ENCODE peak calls at places on chromosomes 13 and 19, in five cellular contexts. P is H1, E is mesenchymal stem cell, B is H9, W is neuronal stem cell. C is an unnamed sample.

GRCh38 chr19:41264581-41265375 is 606 bp downstream of the HNRNPUL1 start:
- DNase-seq in P (no peak), E (peak), B (peak), W (no peak), C (peak)

GRCh38 chr19:49921871-49922755 is 6.9 kb upstream of the ATF5 start:
- DNase-seq in P (no peak), E (peak), B (no peak), W (no peak), C (peak)

GRCh38 chr13:77514336-77514726 is 21.2 kb upstream of the SCEL start:
- DNase-seq in P (no peak), E (no peak), B (no peak), W (no peak), C (no peak)

GRCh38 chr19:55355213-55355821 is 798 bp upstream of the COX6B2 start:
- DNase-seq in P (no peak), E (no peak), B (no peak), W (no peak), C (no peak)

GRCh38 chr19:44570984-44571684 is 41.7 kb upstream of the CEACAM20 start:
- DNase-seq in P (peak), E (peak), B (peak), W (peak), C (peak)

GRCh38 chr19:46904114-46905060 is 43.6 kb downstream of the ARHGAP35 start:
- DNase-seq in P (no peak), E (peak), B (no peak), W (no peak), C (peak)

GRCh38 chr19:35316560-35316959 is 12.4 kb upstream of the CD22 start:
- DNase-seq in P (no peak), E (no peak), B (no peak), W (no peak), C (no peak)

GRCh38 chr19:21586341-21587116 is 81.1 kb downstream of the ZNF429 start:
- DNase-seq in P (peak), E (no peak), B (peak), W (no peak), C (peak)

GRCh38 chr19:40530091-40530901 is 46.4 kb upstream of the SHKBP1 start:
- DNase-seq in P (peak), E (no peak), B (peak), W (peak), C (no peak)

GRCh38 chr13:28611021-28611420 is 47.9 kb upstream of the POMP start:
- DNase-seq in P (no peak), E (peak), B (no peak), W (no peak), C (no peak)

GRCh38 chr19:4720037-4720700 is 3.5 kb downstream of the DPP9 start:
- DNase-seq in P (no peak), E (no peak), B (no peak), W (no peak), C (no peak)

GRCh38 chr19:39563408-39563807 is 23.4 kb upstream of the EID2 start:
- DNase-seq in P (no peak), E (no peak), B (no peak), W (no peak), C (no peak)

GRCh38 chr13:113552079-113552478 is 32.5 kb upstream of the TFDP1 start:
- DNase-seq in P (peak), E (no peak), B (peak), W (no peak), C (no peak)

GRCh38 chr13:108425056-108425455 is 155.5 kb downstream of the TNFSF13B start:
- DNase-seq in P (no peak), E (no peak), B (no peak), W (no peak), C (no peak)

DNA sequence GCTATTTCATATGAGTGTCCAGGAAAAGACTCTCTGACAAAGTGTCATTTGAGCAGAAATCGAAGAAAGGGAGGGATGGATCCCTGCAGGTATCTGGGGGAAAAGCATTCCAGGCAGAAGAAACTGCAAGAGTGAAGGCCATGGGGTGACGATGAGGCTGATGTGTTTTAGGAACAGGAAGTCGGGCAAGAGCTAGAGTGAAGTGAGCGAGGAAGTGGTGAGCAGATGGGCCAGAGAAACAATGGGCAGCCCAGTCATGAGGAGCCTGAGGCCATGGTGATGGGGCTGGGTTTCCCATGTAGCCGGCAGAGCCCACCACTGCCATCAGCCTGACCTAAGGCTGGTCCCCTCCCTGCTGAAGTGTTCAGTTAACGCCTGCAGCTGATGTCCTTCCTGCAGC is 150.2 kb downstream of the TNFSF13B start:
- DNase-seq in P (no peak), E (no peak), B (no peak), W (no peak), C (no peak)
- H2BK12ac ChIP-seq in P (no peak), E (no peak), B (no peak), W (no peak), C (no peak)

GRCh38 chr13:21736926-21737325 is 66.1 kb downstream of the FGF9 start:
- DNase-seq in P (no peak), E (peak), B (no peak), W (no peak), C (peak)
- H2BK12ac ChIP-seq in P (no peak), E (no peak), B (no peak), W (no peak), C (no peak)

DNA sequence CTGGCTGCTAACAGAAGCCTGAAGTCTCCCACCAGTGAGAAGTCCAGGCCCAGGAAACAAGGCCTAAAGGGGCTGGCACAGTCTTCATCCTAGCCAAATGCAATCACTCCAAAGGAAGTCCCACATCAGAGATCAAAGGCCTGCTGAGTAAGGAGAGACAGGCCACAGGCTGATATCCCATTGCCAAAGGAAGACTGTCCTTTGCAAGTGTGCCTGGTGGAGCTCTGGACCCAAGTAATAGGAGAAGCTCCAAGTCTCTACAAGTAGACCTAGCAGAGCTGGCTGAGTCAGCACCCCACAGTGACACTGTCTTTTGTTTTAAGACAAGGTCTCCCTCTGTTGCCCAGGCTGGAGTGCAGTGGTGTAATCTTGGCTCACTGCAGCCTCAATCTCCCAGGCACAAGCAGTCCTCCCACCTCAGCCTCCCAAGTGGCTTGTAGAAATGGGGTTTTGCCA is 4.5 kb downstream of the DBP start:
- DNase-seq in P (no peak), E (no peak), B (no peak), W (no peak), C (no peak)
- H2BK12ac ChIP-seq in P (no peak), E (peak), B (no peak), W (no peak), C (no peak)

GRCh38 chr13:53460776-53461175 is 432.2 kb downstream of the OLFM4 start:
- DNase-seq in P (no peak), E (no peak), B (no peak), W (no peak), C (no peak)
- H2BK12ac ChIP-seq in P (no peak), E (no peak), B (no peak), W (no peak), C (no peak)

GRCh38 chr13:64311112-64311511 is 2895.5 kb upstream of the PCDH20 start:
- DNase-seq in P (no peak), E (no peak), B (no peak), W (no peak), C (no peak)
- H2BK12ac ChIP-seq in P (no peak), E (no peak), B (no peak), W (no peak), C (no peak)

GRCh38 chr19:1782501-1782900 is 29.2 kb downstream of the ONECUT3 start:
- DNase-seq in P (no peak), E (no peak), B (no peak), W (no peak), C (no peak)

GRCh38 chr19:1777149-1777548 is 23.8 kb downstream of the ONECUT3 start:
- DNase-seq in P (no peak), E (no peak), B (peak), W (no peak), C (no peak)

GRCh38 chr19:1783354-1783753 is 28.7 kb downstream of the ATP8B3 start:
- DNase-seq in P (no peak), E (no peak), B (no peak), W (no peak), C (no peak)

GRCh38 chr19:1779604-1779973 is 26.3 kb downstream of the ONECUT3 start:
- DNase-seq in P (no peak), E (no peak), B (no peak), W (no peak), C (no peak)

DNA sequence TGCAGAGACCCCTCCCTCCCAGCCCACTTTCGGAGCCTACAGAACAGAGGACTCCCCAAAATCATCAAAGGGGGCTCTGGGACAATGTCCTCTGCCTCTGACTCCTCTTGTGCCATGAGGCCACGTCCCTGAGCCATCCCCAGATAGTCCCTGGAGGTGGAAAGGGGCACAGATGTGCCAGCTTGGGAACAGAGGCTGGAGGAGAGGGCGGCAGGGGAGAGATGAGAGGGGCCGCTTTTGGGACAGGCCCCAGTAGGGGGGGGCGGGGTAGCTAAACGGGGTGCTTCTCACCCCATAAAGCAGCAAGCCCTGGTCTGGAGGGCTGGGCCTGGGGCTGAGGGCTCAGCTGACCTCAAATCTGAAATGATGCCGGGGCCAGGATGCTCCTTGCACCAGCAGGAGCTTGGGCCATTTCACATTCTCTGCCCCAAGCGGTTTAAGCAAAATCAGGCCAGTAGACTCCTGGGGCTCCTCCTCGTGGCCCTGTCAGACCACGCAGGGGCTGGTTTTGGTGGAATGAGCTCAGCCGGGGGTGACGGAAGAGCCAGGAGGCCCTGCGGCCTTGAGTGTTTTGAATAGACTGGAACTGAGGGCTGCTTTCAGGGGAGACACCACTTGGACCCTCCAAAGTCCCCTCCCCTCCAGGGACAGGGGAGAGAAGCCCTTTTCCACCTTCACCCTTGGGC is 27.1 kb downstream of the ONECUT3 start:
- DNase-seq in P (no peak), E (peak), B (no peak), W (no peak), C (no peak)
- H2BK12ac ChIP-seq in P (no peak), E (no peak), B (no peak), W (no peak), C (no peak)